ENCODE peak calls at places on chromosome X, in five cellular contexts. G is HCT116, P is heart right ventricle, W is lower lobe of right lung, D is Peyer's patch. H is an unnamed sample. For H3K4me1, the result is how much of the 10 kb centered on the place peaks cover.

GRCh38 chrX:119537487-119537886 is 27.7 kb downstream of the STEEP1 start:
- DNase-seq in G (no peak), P (no peak), W (no peak), D (no peak), H (no peak)

GRCh38 chrX:145613894-145614293 is 203.7 kb upstream of the SLITRK2 start:
- DNase-seq in G (no peak), P (no peak), W (no peak), D (no peak), H (no peak)

GRCh38 chrX:138921031-138921430 is 209.5 kb upstream of the FGF13 start:
- DNase-seq in G (no peak), P (no peak), W (no peak), D (no peak), H (no peak)

GRCh38 chrX:47191331-47191730 is 2.3 kb upstream of the UBA1 start:
- DNase-seq in G (peak), P (no peak), W (no peak), D (peak), H (no peak)

GRCh38 chrX:53695901-53696300 is 9.4 kb upstream of the HUWE1 start:
- DNase-seq in G (no peak), P (no peak), W (no peak), D (no peak), H (no peak)

GRCh38 chrX:64338296-64338695 is 57.0 kb downstream of the MTMR8 start:
- DNase-seq in G (no peak), P (no peak), W (no peak), D (no peak), H (no peak)

GRCh38 chrX:151226941-151227340 is 50.6 kb downstream of the GPR50 start:
- DNase-seq in G (no peak), P (no peak), W (no peak), D (no peak), H (no peak)

GRCh38 chrX:21738145-21738949 is 19.6 kb downstream of the SMPX start:
- DNase-seq in G (no peak), P (no peak), W (no peak), D (no peak), H (no peak)

GRCh38 chrX:43526878-43527277 is 129.2 kb upstream of the MAOA start:
- DNase-seq in G (no peak), P (no peak), W (no peak), D (no peak), H (no peak)

GRCh38 chrX:108736509-108737479 is at the start of gene IRS4:
- DNase-seq in G (no peak), P (no peak), W (peak), D (no peak), H (peak)

GRCh38 chrX:14027031-14027430 is 2.7 kb downstream of the GEMIN8 start:
- DNase-seq in G (no peak), P (peak), W (no peak), D (no peak), H (no peak)

GRCh38 chrX:634306-634958 is 3.8 kb downstream of the SHOX start:
- DNase-seq in G (no peak), P (no peak), W (no peak), D (no peak), H (no peak)

GRCh38 chrX:129019412-129019811 is 503.9 kb downstream of the SMARCA1 start:
- DNase-seq in G (no peak), P (no peak), W (no peak), D (no peak), H (no peak)

GRCh38 chrX:122625821-122626220 is 558.3 kb upstream of the GRIA3 start:
- DNase-seq in G (no peak), P (no peak), W (no peak), D (no peak), H (no peak)

GRCh38 chrX:118513120-118513899 is 17.7 kb downstream of the DOCK11 start:
- DNase-seq in G (no peak), P (no peak), W (no peak), D (no peak), H (no peak)

GRCh38 chrX:123976671-123977316 is 15.3 kb downstream of the STAG2 start:
- DNase-seq in G (no peak), P (no peak), W (no peak), D (no peak), H (no peak)

GRCh38 chrX:44104699-44105098 is 131.5 kb upstream of the NDP start:
- DNase-seq in G (no peak), P (no peak), W (no peak), D (no peak), H (no peak)

GRCh38 chrX:136608295-136608933 is 39.5 kb upstream of the CD40LG start:
- DNase-seq in G (peak), P (peak), W (peak), D (peak), H (peak)

GRCh38 chrX:130529531-130529930 is 127.7 kb downstream of the RBMX2 start:
- DNase-seq in G (no peak), P (no peak), W (no peak), D (no peak), H (no peak)

GRCh38 chrX:65687367-65687766 is 19.9 kb downstream of the MSN start:
- DNase-seq in G (no peak), P (no peak), W (no peak), D (no peak), H (no peak)
- H3K4me1 ChIP-seq in G (under half), P (half or more), W (half or more), D (under half), H (half or more)

GRCh38 chrX:16096131-16096530 is 27.2 kb upstream of the GRPR start:
- DNase-seq in G (no peak), P (no peak), W (no peak), D (no peak), H (no peak)
- H3K4me1 ChIP-seq in G (under half), P (under half), W (under half), D (under half), H (under half)

DNA sequence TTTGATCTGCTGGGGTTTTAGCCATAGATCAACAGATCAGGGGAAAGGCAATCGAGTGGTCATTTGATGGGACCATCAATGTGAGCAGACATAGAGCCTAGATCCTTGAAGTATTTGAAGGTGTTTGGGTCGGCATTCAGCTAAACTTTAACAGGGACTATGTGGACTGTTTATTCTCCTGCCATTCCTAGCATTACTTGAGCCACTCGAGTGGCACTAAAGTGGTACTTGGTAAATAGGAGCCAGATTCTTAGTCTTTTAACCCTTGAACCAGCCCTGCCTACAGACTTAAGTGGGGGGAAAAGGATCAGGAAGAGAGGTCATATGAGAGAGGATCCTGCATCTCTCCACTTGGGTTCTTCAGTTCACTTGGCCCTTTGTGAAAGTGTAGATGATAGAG is 3.8 kb downstream of the MSN start:
- DNase-seq in G (no peak), P (no peak), W (no peak), D (no peak), H (no peak)
- H3K4me1 ChIP-seq in G (under half), P (under half), W (half or more), D (under half), H (under half)

GRCh38 chrX:45758738-45759397 is 558.2 kb upstream of the DIPK2B start:
- DNase-seq in G (no peak), P (no peak), W (no peak), D (no peak), H (no peak)
- H3K4me1 ChIP-seq in G (half or more), P (under half), W (under half), D (under half), H (half or more)

DNA sequence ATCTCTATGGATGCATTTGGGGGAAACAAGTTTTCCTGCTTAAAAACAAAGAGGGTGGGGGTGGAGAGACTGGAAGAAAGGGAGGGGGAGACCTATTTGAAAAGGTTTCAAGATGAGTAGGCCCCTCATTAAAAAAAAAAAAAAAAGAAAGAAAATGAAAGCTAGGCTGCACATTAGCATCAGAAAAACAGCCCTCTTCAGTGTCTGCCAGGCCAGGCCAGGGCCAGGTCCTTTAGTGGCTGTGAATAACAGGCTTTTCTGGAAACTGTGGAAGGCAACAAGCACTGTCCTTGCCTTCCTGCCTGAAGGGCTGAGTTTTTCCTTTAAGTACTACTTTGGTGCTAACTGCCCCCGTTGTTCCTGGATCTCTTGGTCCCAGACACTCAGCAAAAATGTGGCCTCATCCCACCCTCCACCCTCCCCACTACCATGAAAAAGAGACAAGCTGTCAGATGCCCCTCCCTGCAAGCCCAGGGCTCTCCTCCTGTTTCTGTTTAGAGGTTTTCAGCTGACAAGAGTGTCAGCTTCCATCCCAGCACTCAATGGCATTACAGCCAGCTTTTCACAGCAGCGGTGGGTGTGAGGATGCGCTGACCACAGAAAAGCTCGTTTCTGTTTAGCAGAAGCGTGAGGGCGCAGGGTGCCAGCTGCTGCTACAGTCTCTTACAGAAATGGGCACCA is 174.1 kb downstream of the NHS start:
- DNase-seq in G (no peak), P (no peak), W (no peak), D (no peak), H (no peak)
- H3K4me1 ChIP-seq in G (under half), P (under half), W (under half), D (under half), H (under half)

H was measured in left lung.